ENCODE peak calls at places on chromosomes 16 and 17, in five cellular contexts. N is effector memory CD4-positive, alpha-beta T cell; H is T-helper 2 cell; U is foreskin keratinocyte; J is activated naive CD4-positive, alpha-beta T cell treated with anti-CD3 and anti-CD28 coated beads, Interleukin-2, amount 50 U/mL, for 16 hours. R is an unnamed sample.

GRCh38 chr17:10120749-10121148 is 77.7 kb downstream of the GAS7 start:
- DNase-seq in H (no peak), N (no peak), U (no peak), J (no peak), R (no peak)

GRCh38 chr17:77530591-77530990 is 389.8 kb downstream of the SEC14L1 start:
- DNase-seq in N (no peak), J (no peak), H (no peak), U (no peak), R (no peak)

GRCh38 chr16:47886631-47887415 is 269.0 kb downstream of the ABCC12 start:
- DNase-seq in U (no peak), N (no peak), J (no peak), H (no peak), R (no peak)

GRCh38 chr16:20075243-20075642 is 1.6 kb upstream of the GPR139 start:
- DNase-seq in J (no peak), H (no peak), N (no peak), U (no peak), R (no peak)

GRCh38 chr16:49592507-49593422 is 219.2 kb downstream of the C16orf78 start:
- DNase-seq in U (no peak), N (no peak), H (no peak), J (peak; percentile 31), R (peak; percentile 45)

GRCh38 chr16:31451201-31451600 is 8.1 kb upstream of the ARMC5 start:
- DNase-seq in N (no peak), H (no peak), J (no peak), U (no peak), R (no peak)

GRCh38 chr16:11484691-11485258 is 101.9 kb downstream of the LITAF start:
- DNase-seq in J (no peak), H (no peak), N (no peak), U (no peak), R (no peak)

GRCh38 chr16:89314357-89314756 is 96.9 kb downstream of the ZNF778 start:
- DNase-seq in U (peak; percentile 21), N (peak; percentile 39), J (peak; percentile 43), H (peak; percentile 37), R (no peak)

GRCh38 chr16:50839920-50840729 is 98.2 kb downstream of the CYLD start:
- DNase-seq in N (no peak), H (no peak), U (no peak), J (no peak), R (no peak)

GRCh38 chr17:62093188-62094155 is 28.4 kb upstream of the MED13 start:
- DNase-seq in H (no peak), N (no peak), J (no peak), U (peak; percentile 94), R (peak; percentile 87)

GRCh38 chr17:56629450-56630187 is 36.1 kb downstream of the NOG start:
- DNase-seq in U (peak; percentile 15), N (no peak), J (no peak), H (no peak), R (peak; percentile 33)

GRCh38 chr17:30297715-30298114 is 6.0 kb upstream of the BLMH start:
- DNase-seq in J (no peak), H (no peak), N (no peak), U (no peak), R (no peak)

GRCh38 chr17:29583324-29584248 is 5.9 kb downstream of the GIT1 start:
- DNase-seq in H (no peak), J (peak; percentile 8), U (peak; percentile 96), N (no peak), R (peak; percentile 84)

GRCh38 chr17:2683912-2684311 is 27.7 kb downstream of the CLUH start:
- DNase-seq in H (no peak), U (no peak), N (no peak), J (no peak), R (no peak)

GRCh38 chr17:81722184-81723120 is 10.4 kb downstream of the SLC25A10 start:
- DNase-seq in J (no peak), H (no peak), U (no peak), N (no peak), R (no peak)

GRCh38 chr17:2405247-2405926 is 4.5 kb upstream of the MNT start:
- DNase-seq in N (no peak), U (peak; percentile 97), H (no peak), J (no peak), R (peak; percentile 65)

GRCh38 chr17:68101992-68102758 is 66.6 kb downstream of the KPNA2 start:
- DNase-seq in N (peak; percentile 16), H (no peak), U (peak; percentile 13), J (peak; percentile 23), R (peak; percentile 12)

GRCh38 chr16:86219655-86220445 is 290.5 kb upstream of the FOXF1 start:
- DNase-seq in U (no peak), J (no peak), H (no peak), N (no peak), R (no peak)

GRCh38 chr17:54530398-54530797 is 370.3 kb upstream of the TOM1L1 start:
- DNase-seq in J (no peak), U (no peak), N (no peak), H (no peak), R (no peak)

GRCh38 chr16:11561856-11562255 is 24.9 kb downstream of the LITAF start:
- DNase-seq in H (no peak), N (no peak), J (no peak), U (no peak), R (no peak)